ENCODE peak calls at places on chromosomes 16 and 17, in five cellular contexts. X is left ventricle myocardium superior; U is HEK293T; P is lung microvascular endothelial cell; K is effector CD4-positive, alpha-beta T cell. L is an unnamed sample.

GRCh38 chr16:74888888-74889287 is 96.0 kb downstream of the WDR59 start:
- DNase-seq in X (no peak), U (no peak), P (no peak), K (no peak), L (no peak)

GRCh38 chr16:30382398-30383015 is at the start of gene SEPTIN1:
- DNase-seq in X (peak; percentile 36), U (no peak), P (no peak), K (peak; percentile 71), L (no peak)

GRCh38 chr16:66619534-66620418 is 15.3 kb downstream of the CMTM3 start:
- DNase-seq in X (no peak), U (no peak), P (peak; percentile 18), K (no peak), L (no peak)

GRCh38 chr16:24972608-24973220 is 42.5 kb downstream of the ARHGAP17 start:
- DNase-seq in X (no peak), U (no peak), P (no peak), K (no peak), L (no peak)

GRCh38 chr16:25066747-25067631 is 44.6 kb upstream of the LCMT1 start:
- DNase-seq in X (peak; percentile 92), U (peak; percentile 93), P (peak; percentile 66), K (peak; percentile 73), L (peak; percentile 75)

GRCh38 chr17:65008877-65009276 is 47.7 kb downstream of the GNA13 start:
- DNase-seq in X (no peak), U (no peak), P (no peak), K (no peak), L (no peak)

GRCh38 chr16:8796469-8797363 is 723 bp downstream of the TMEM186 start:
- DNase-seq in X (no peak), U (no peak), P (peak; percentile 19), K (no peak), L (peak; percentile 27)

GRCh38 chr17:73255671-73256181 is 6.0 kb downstream of the CPSF4L start:
- DNase-seq in X (peak; percentile 71), U (peak; percentile 78), P (peak; percentile 50), K (peak; percentile 47), L (peak; percentile 67)

GRCh38 chr17:76246080-76247066 is 6.1 kb upstream of the RNF157 start:
- DNase-seq in X (no peak), U (peak; percentile 38), P (no peak), K (no peak), L (no peak)

GRCh38 chr16:57260294-57260929 is 15.4 kb downstream of the ARL2BP start:
- DNase-seq in X (no peak), U (no peak), P (peak; percentile 97), K (peak; percentile 10), L (peak; percentile 98)

GRCh38 chr17:57603978-57604377 is 141.1 kb downstream of the CCDC182 start:
- DNase-seq in X (no peak), U (no peak), P (no peak), K (peak; percentile 62), L (no peak)

GRCh38 chr17:79306688-79307323 is 232.2 kb downstream of the ENGASE start:
- DNase-seq in X (peak; percentile 70), U (no peak), P (no peak), K (no peak), L (no peak)

GRCh38 chr16:75026892-75027391 is 28.1 kb downstream of the ZNRF1 start:
- DNase-seq in X (no peak), U (no peak), P (no peak), K (no peak), L (no peak)

GRCh38 chr17:21098934-21099687 is 27.7 kb upstream of the DHRS7B start:
- DNase-seq in X (peak; percentile 66), U (peak; percentile 86), P (peak; percentile 73), K (peak; percentile 50), L (peak; percentile 76)

GRCh38 chr16:51825740-51826139 is 674.7 kb upstream of the SALL1 start:
- DNase-seq in X (no peak), U (no peak), P (no peak), K (no peak), L (no peak)

GRCh38 chr17:81419333-81419885 is 24.2 kb downstream of the BAHCC1 start:
- DNase-seq in X (peak; percentile 92), U (peak; percentile 76), P (peak; percentile 68), K (no peak), L (peak; percentile 77)

GRCh38 chr16:57184890-57185445 is 871 bp downstream of the PSME3IP1 start:
- DNase-seq in X (no peak), U (no peak), P (no peak), K (no peak), L (no peak)

L was measured in dermis blood vessel endothelial cell.